ENCODE peak calls at places on chromosome 2, in four cellular contexts. M is T1000, R is mesothelial cell of epicardium, C is NCI-H1930. Y is an unnamed sample.

GRCh38 chr2:199019898-199020507 is 437.7 kb downstream of the SATB2 start:
- DNase-seq in M (no peak), R (no peak), C (no peak), Y (peak; percentile 25)

GRCh38 chr2:50126845-50127244 is 905.1 kb downstream of the NRXN1 start:
- DNase-seq in M (no peak), R (peak; percentile 38), C (peak; percentile 76), Y (no peak)

GRCh38 chr2:222283634-222284033 is 15.2 kb downstream of the PAX3 start:
- DNase-seq in M (no peak), R (no peak), C (no peak), Y (no peak)

GRCh38 chr2:7034313-7034712 is 117.1 kb downstream of the RNF144A start:
- DNase-seq in M (no peak), R (no peak), C (no peak), Y (peak; percentile 51)

GRCh38 chr2:47778698-47779415 is 4.1 kb upstream of the MSH6 start:
- DNase-seq in M (no peak), R (no peak), C (no peak), Y (no peak)

GRCh38 chr2:221741496-221742211 is 169.6 kb upstream of the EPHA4 start:
- DNase-seq in M (no peak), R (no peak), C (no peak), Y (no peak)

GRCh38 chr2:188852752-188853151 is 121.4 kb upstream of the COL3A1 start:
- DNase-seq in M (no peak), R (no peak), C (no peak), Y (no peak)

GRCh38 chr2:176473177-176473576 is 203.9 kb downstream of the MTX2 start:
- DNase-seq in M (no peak), R (no peak), C (no peak), Y (peak; percentile 47)

GRCh38 chr2:222930862-222931261 is 70.0 kb downstream of the ACSL3 start:
- DNase-seq in M (no peak), R (no peak), C (no peak), Y (no peak)

GRCh38 chr2:172380436-172381274 is 46.7 kb upstream of the ITGA6 start:
- DNase-seq in M (no peak), R (no peak), C (no peak), Y (no peak)

GRCh38 chr2:61658841-61659780 is 121.0 kb upstream of the XPO1 start:
- DNase-seq in M (no peak), R (no peak), C (no peak), Y (peak; percentile 49)

GRCh38 chr2:50346104-50346503 is 685.8 kb downstream of the NRXN1 start:
- DNase-seq in M (no peak), R (no peak), C (no peak), Y (no peak)

GRCh38 chr2:109242222-109242653 is 113.2 kb downstream of the SH3RF3 start:
- DNase-seq in M (no peak), R (no peak), C (no peak), Y (peak; percentile 46)

GRCh38 chr2:240246173-240246820 is 105.8 kb upstream of the OTOS start:
- DNase-seq in M (no peak), R (no peak), C (no peak), Y (no peak)

GRCh38 chr2:159903404-159904126 is 105.6 kb upstream of the CD302 start:
- DNase-seq in M (no peak), R (no peak), C (no peak), Y (peak; percentile 12)

GRCh38 chr2:86238354-86238753 is 39.1 kb downstream of the MRPL35 start:
- DNase-seq in M (no peak), R (no peak), C (no peak), Y (no peak)

GRCh38 chr2:109144271-109144670 is 15.3 kb downstream of the SH3RF3 start:
- DNase-seq in M (no peak), R (no peak), C (no peak), Y (no peak)

GRCh38 chr2:192059226-192059625 is 135.5 kb downstream of the TMEFF2 start:
- DNase-seq in M (no peak), R (no peak), C (no peak), Y (no peak)

GRCh38 chr2:69797836-69798465 is 31.5 kb upstream of the GMCL1 start:
- DNase-seq in M (no peak), R (no peak), C (no peak), Y (no peak)

GRCh38 chr2:99637157-99637697 is 147.4 kb upstream of the REV1 start:
- DNase-seq in M (no peak), R (no peak), C (no peak), Y (no peak)

GRCh38 chr2:240432820-240433801 is 2.4 kb upstream of the GPC1 start:
- DNase-seq in M (no peak), R (peak; percentile 35), C (no peak), Y (peak; percentile 36)

Y was measured in adrenal gland.